ENCODE peak calls at places on chromosomes 2 and 18, in eight cellular contexts. Q is cardiac muscle cell, K is upper lobe of left lung, N is neuronal stem cell, I is right cardiac atrium, P is sigmoid colon, M is lower lobe of right lung, X is tibial artery. W is an unnamed sample.

GRCh38 chr2:157329524-157329923 is 3.9 kb upstream of the ERMN start:
- DNase-seq in Q (no peak), K (no peak), N (no peak), I (no peak), P (no peak), M (no peak), X (no peak), W (peak)

GRCh38 chr18:44602845-44603244 is 77.8 kb upstream of the SETBP1 start:
- DNase-seq in Q (no peak), K (no peak), N (no peak), I (no peak), P (no peak), M (no peak), X (no peak), W (no peak)

GRCh38 chr2:190466819-190467444 is 58.8 kb downstream of the MFSD6 start:
- DNase-seq in Q (no peak), K (no peak), N (peak), I (no peak), P (no peak), M (no peak), X (no peak), W (no peak)

GRCh38 chr2:179264238-179265081 is at the start of gene SESTD1:
- DNase-seq in Q (peak), K (peak), N (peak), I (peak), P (peak), M (peak), X (peak), W (peak)

GRCh38 chr18:35407871-35408481 is 30.8 kb upstream of the ZNF396 start:
- DNase-seq in Q (peak), K (no peak), N (peak), I (no peak), P (no peak), M (no peak), X (no peak), W (no peak)

GRCh38 chr2:18899725-18900124 is 310.4 kb upstream of the NT5C1B start:
- DNase-seq in Q (no peak), K (no peak), N (no peak), I (peak), P (no peak), M (no peak), X (peak), W (no peak)

GRCh38 chr2:164495491-164496223 is 125.6 kb downstream of the GRB14 start:
- DNase-seq in Q (peak), K (no peak), N (peak), I (no peak), P (no peak), M (no peak), X (no peak), W (no peak)

GRCh38 chr2:232890536-232890895 is 20.5 kb downstream of the SNORC start:
- DNase-seq in Q (no peak), K (peak), N (no peak), I (no peak), P (no peak), M (no peak), X (peak), W (peak)

GRCh38 chr18:32072321-32072720 is 19.4 kb upstream of the RNF138 start:
- DNase-seq in Q (no peak), K (no peak), N (no peak), I (no peak), P (no peak), M (no peak), X (no peak), W (no peak)

GRCh38 chr2:196172976-196173375 is 1.6 kb upstream of the STK17B start:
- DNase-seq in Q (no peak), K (no peak), N (no peak), I (no peak), P (no peak), M (no peak), X (no peak), W (no peak)

GRCh38 chr18:59823611-59824195 is 76.1 kb upstream of the PMAIP1 start:
- DNase-seq in Q (peak), K (no peak), N (peak), I (peak), P (peak), M (no peak), X (peak), W (no peak)

GRCh38 chr2:44833123-44834069 is 108.1 kb upstream of the SIX3 start:
- DNase-seq in Q (no peak), K (no peak), N (no peak), I (no peak), P (no peak), M (no peak), X (no peak), W (no peak)

GRCh38 chr2:127762846-127763245 is 48.1 kb downstream of the WDR33 start:
- DNase-seq in Q (no peak), K (no peak), N (no peak), I (no peak), P (no peak), M (no peak), X (no peak), W (no peak)

GRCh38 chr2:166545473-166545872 is 51.4 kb upstream of the SCN7A start:
- DNase-seq in Q (no peak), K (no peak), N (no peak), I (no peak), P (no peak), M (no peak), X (no peak), W (no peak)

GRCh38 chr18:10089881-10090280 is 176.1 kb downstream of the VAPA start:
- DNase-seq in Q (peak), K (no peak), N (no peak), I (no peak), P (no peak), M (no peak), X (no peak), W (no peak)

GRCh38 chr2:24076849-24077534 is 866 bp upstream of the SF3B6 start:
- DNase-seq in Q (peak), K (no peak), N (no peak), I (no peak), P (no peak), M (no peak), X (peak), W (no peak)

GRCh38 chr2:25035537-25036220 is 6.2 kb upstream of the EFR3B start:
- DNase-seq in Q (no peak), K (no peak), N (no peak), I (no peak), P (no peak), M (peak), X (no peak), W (no peak)

GRCh38 chr2:111205774-111206173 is 85.1 kb downstream of the BCL2L11 start:
- DNase-seq in Q (no peak), K (no peak), N (no peak), I (no peak), P (no peak), M (no peak), X (no peak), W (no peak)

GRCh38 chr2:52512760-52513159 is 1254.8 kb upstream of the CHAC2 start:
- DNase-seq in Q (no peak), K (no peak), N (no peak), I (no peak), P (no peak), M (no peak), X (no peak), W (no peak)

GRCh38 chr2:233799087-233799665 is 21.0 kb downstream of the MROH2A start:
- DNase-seq in Q (no peak), K (no peak), N (no peak), I (no peak), P (peak), M (no peak), X (no peak), W (peak)

GRCh38 chr18:23458830-23459529 is 5.9 kb downstream of the RIOK3 start:
- DNase-seq in Q (no peak), K (no peak), N (no peak), I (no peak), P (no peak), M (no peak), X (no peak), W (no peak)

GRCh38 chr2:205188516-205189138 is 493.7 kb upstream of the NRP2 start:
- DNase-seq in Q (no peak), K (no peak), N (peak), I (peak), P (peak), M (no peak), X (peak), W (no peak)

GRCh38 chr2:105872142-105872728 is 127.5 kb downstream of the NCK2 start:
- DNase-seq in Q (no peak), K (no peak), N (no peak), I (no peak), P (no peak), M (no peak), X (no peak), W (no peak)

GRCh38 chr18:71020342-71021096 is 731.7 kb downstream of the SOCS6 start:
- DNase-seq in Q (no peak), K (no peak), N (no peak), I (no peak), P (no peak), M (no peak), X (no peak), W (no peak)
- H3K27ac ChIP-seq in Q (no peak), K (no peak), N (no peak), I (no peak), P (no peak), M (no peak), X (no peak), W (no peak)

GRCh38 chr2:70979626-70980025 is 1.2 kb downstream of the ANKRD53 start:
- DNase-seq in Q (no peak), K (peak), N (no peak), I (no peak), P (peak), M (no peak), X (no peak), W (no peak)

GRCh38 chr2:70974592-70974991 is 3.8 kb upstream of the ANKRD53 start:
- DNase-seq in Q (no peak), K (no peak), N (no peak), I (no peak), P (no peak), M (no peak), X (no peak), W (no peak)

GRCh38 chr2:70978388-70979357 is at the start of gene ANKRD53:
- DNase-seq in Q (peak), K (peak), N (peak), I (peak), P (peak), M (peak), X (peak), W (peak)

GRCh38 chr2:70975237-70975636 is 3.2 kb upstream of the ANKRD53 start:
- DNase-seq in Q (no peak), K (no peak), N (no peak), I (no peak), P (no peak), M (no peak), X (no peak), W (no peak)

DNA sequence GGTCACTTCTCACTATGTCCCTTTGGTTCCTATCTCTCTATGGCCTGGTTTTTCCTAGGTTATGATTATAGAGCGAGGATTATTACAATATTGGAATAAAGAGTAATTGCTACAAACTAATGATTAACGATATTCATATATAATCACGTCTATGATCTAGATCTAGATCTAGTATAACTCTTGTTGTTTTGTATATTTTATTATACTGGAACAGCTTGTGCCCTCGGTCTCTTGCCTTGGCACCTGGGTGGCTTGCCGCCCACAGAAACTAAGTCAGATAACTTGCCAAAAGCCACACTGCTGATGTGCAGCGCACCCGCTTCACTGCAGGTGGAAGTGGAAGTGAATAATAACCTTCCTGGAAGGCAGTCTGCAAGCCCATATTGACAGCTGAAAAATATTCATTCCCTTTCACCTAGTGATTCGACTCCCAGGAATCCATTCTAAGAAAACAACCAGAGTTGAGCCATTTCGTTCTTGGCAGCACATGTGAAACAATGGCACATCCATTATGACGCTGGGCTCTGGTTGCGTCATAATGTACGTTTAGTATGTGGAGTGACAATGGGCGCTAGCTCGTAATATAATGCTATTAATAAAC is 725 bp upstream of the ANKRD53 start:
- DNase-seq in Q (no peak), K (no peak), N (no peak), I (peak), P (peak), M (no peak), X (peak), W (no peak)
- H3K4me3 ChIP-seq in Q (peak), K (peak), N (no peak), I (peak), P (peak), M (peak), X (peak), W (peak)

DNA sequence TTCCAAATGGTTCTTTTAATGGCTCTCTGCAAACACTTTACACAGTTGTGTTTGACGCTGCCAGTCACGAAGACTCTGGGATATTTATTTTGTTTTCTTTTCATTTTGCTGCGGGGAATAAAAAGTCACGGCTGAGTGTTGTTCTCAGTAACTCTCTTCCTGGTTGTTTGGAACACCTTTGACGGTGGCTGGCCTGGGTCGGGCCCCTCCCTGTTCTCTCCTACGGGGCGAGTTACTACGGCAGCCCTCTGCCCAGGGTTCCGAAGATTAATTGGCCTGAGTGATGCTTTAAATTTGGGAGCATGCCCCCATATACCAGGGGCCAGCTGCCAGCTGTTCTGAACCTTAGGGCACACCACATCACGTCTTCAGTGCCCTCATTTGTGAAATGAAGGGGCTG is 84.7 kb downstream of the GATA6 start:
- DNase-seq in Q (no peak), K (no peak), N (no peak), I (no peak), P (no peak), M (no peak), X (no peak), W (no peak)
- H3K27ac ChIP-seq in Q (no peak), K (peak), N (no peak), I (no peak), P (no peak), M (peak), X (no peak), W (peak)

GRCh38 chr2:1686784-1687105 is 57.6 kb downstream of the PXDN start:
- DNase-seq in Q (no peak), K (no peak), N (no peak), I (no peak), P (peak), M (no peak), X (no peak), W (no peak)

GRCh38 chr2:1685957-1686783 is 58.1 kb downstream of the PXDN start:
- DNase-seq in Q (no peak), K (peak), N (no peak), I (no peak), P (no peak), M (peak), X (no peak), W (no peak)

GRCh38 chr2:1688859-1689258 is 55.5 kb downstream of the PXDN start:
- DNase-seq in Q (no peak), K (no peak), N (no peak), I (no peak), P (no peak), M (no peak), X (no peak), W (no peak)

GRCh38 chr2:1687254-1687653 is 57.1 kb downstream of the PXDN start:
- DNase-seq in Q (no peak), K (no peak), N (no peak), I (no peak), P (no peak), M (no peak), X (no peak), W (no peak)

DNA sequence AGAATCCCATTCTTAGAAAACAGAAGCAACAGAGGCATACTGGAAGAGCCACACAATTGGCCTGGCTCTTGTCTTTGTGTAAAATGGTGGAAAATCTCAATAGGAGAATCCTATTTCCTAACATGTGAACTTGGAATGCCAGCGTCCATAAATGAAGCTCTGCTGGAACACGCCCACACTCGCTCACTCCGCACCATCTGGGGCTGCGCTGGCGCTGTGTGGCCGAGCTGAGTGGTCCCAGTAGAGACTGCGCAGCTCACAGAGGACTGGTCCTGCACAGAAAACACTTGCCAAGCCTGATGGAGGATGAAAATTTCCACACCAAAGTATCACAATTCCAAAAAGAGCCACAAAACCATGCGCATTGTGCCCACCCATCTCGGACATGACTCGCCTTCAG is 56.2 kb downstream of the PXDN start:
- DNase-seq in Q (no peak), K (no peak), N (no peak), I (no peak), P (no peak), M (no peak), X (no peak), W (no peak)
- H3K4me3 ChIP-seq in Q (no peak), K (no peak), N (no peak), I (no peak), P (no peak), M (no peak), X (no peak), W (no peak)

DNA sequence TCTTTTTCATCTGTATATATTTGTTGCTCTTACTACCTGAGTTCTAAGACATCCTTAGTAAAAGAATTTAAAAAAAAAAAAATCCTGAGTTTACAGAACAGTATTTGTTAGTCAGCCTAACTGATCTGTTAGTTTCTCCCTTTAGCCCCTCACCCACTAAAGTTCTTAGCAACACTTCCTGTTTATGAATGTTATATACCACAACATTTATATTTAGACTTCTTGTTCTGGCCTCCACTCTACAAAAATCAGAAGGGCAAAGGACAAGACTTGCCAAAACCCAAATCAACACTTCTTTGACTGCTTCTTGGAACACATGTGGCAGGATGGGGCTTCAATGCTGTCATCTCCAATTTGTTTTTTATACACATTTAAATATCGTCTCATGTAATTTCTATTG is 71.1 kb downstream of the MGAT5 start:
- DNase-seq in Q (no peak), K (no peak), N (no peak), I (no peak), P (no peak), M (no peak), X (no peak), W (no peak)
- H3K27ac ChIP-seq in Q (no peak), K (no peak), N (no peak), I (no peak), P (no peak), M (no peak), X (no peak), W (no peak)

GRCh38 chr2:219272995-219273394 is 6.2 kb upstream of the DNAJB2 start:
- DNase-seq in Q (no peak), K (no peak), N (no peak), I (no peak), P (no peak), M (no peak), X (no peak), W (peak)

GRCh38 chr2:219272351-219272750 is 6.8 kb upstream of the DNAJB2 start:
- DNase-seq in Q (no peak), K (no peak), N (no peak), I (no peak), P (no peak), M (no peak), X (no peak), W (peak)

GRCh38 chr2:219274392-219274921 is 4.7 kb upstream of the DNAJB2 start:
- DNase-seq in Q (peak), K (no peak), N (no peak), I (no peak), P (no peak), M (no peak), X (peak), W (peak)

GRCh38 chr2:219271021-219271420 is 8.1 kb upstream of the DNAJB2 start:
- DNase-seq in Q (no peak), K (no peak), N (no peak), I (no peak), P (no peak), M (no peak), X (no peak), W (peak)

DNA sequence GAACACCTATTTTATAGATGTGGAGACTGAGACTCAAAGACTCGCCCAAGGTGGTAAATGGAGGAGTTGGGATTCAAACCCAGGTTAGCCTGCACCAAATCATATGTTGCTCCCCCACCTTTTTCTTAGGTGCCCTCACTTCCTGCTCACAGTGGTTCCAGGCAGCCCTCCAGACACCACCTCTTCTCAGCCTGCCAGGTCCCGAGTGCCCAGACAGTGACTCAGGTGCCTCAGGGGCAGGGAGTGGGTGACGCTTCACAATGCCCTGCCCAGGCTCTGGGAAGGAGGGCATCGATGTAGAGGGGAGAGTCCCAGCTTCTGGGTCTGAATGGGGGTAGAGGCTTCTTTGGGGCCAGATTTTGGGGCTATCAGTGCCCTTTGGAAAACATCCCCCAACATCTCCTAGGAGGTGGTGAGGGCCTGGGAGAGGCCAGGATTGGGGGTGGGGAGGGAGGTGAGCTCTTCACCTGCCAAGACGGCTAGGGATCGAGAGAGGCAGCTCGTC is 5.2 kb upstream of the DNAJB2 start:
- DNase-seq in Q (no peak), K (no peak), N (no peak), I (no peak), P (no peak), M (no peak), X (no peak), W (peak)
- H3K4me3 ChIP-seq in Q (no peak), K (no peak), N (no peak), I (no peak), P (no peak), M (no peak), X (no peak), W (no peak)

GRCh38 chr18:13451661-13452447 is 233.3 kb downstream of the LDLRAD4 start:
- DNase-seq in Q (no peak), K (no peak), N (no peak), I (no peak), P (peak), M (no peak), X (no peak), W (no peak)
- H3K27ac ChIP-seq in Q (no peak), K (no peak), N (no peak), I (peak), P (peak), M (no peak), X (peak), W (no peak)

GRCh38 chr2:181022652-181023051 is 42.2 kb downstream of the UBE2E3 start:
- DNase-seq in Q (no peak), K (no peak), N (no peak), I (no peak), P (no peak), M (no peak), X (no peak), W (no peak)

GRCh38 chr2:181021199-181021789 is 40.9 kb downstream of the UBE2E3 start:
- DNase-seq in Q (no peak), K (no peak), N (no peak), I (no peak), P (no peak), M (no peak), X (no peak), W (no peak)

GRCh38 chr2:181025004-181025403 is 44.6 kb downstream of the UBE2E3 start:
- DNase-seq in Q (peak), K (no peak), N (no peak), I (no peak), P (no peak), M (no peak), X (no peak), W (no peak)
- H3K4me3 ChIP-seq in Q (no peak), K (no peak), N (no peak), I (no peak), P (no peak), M (no peak), X (no peak), W (no peak)

GRCh38 chr18:63470751-63471150 is 6.0 kb upstream of the SERPINB5 start:
- DNase-seq in Q (no peak), K (peak), N (no peak), I (no peak), P (no peak), M (no peak), X (no peak), W (no peak)
- H3K27ac ChIP-seq in Q (no peak), K (no peak), N (no peak), I (no peak), P (no peak), M (no peak), X (no peak), W (no peak)